ENCODE peak calls at places on chromosomes 3 and 15, in eight cellular contexts. N is GM23338, Q is cardiac fibroblast, M is MM.1S, Z is endothelial cell, Y is HL-60, P is K562, T is mesothelial cell of epicardium. S is an unnamed sample.

GRCh38 chr3:61134532-61134931 is 116.7 kb downstream of the FHIT start:
- DNase-seq in N (no peak), Q (no peak), M (no peak), Z (no peak), Y (peak), P (no peak), T (no peak), S (no peak)

GRCh38 chr15:39132071-39132470 is 448.8 kb upstream of the THBS1 start:
- DNase-seq in N (no peak), Q (peak), M (no peak), Z (no peak), Y (no peak), P (no peak), T (no peak), S (no peak)

GRCh38 chr3:108088697-108089096 is 2.1 kb downstream of the CD47 start:
- DNase-seq in N (no peak), Q (no peak), M (peak), Z (no peak), Y (no peak), P (no peak), T (no peak), S (peak)

GRCh38 chr3:77071364-77071763 is 31.5 kb downstream of the ROBO2 start:
- DNase-seq in N (no peak), Q (no peak), M (no peak), Z (no peak), Y (no peak), P (no peak), T (no peak), S (no peak)

GRCh38 chr3:136305879-136306278 is 55.7 kb downstream of the PCCB start:
- DNase-seq in N (peak), Q (no peak), M (peak), Z (no peak), Y (no peak), P (no peak), T (no peak), S (peak)

GRCh38 chr3:156749244-156749643 is 74.9 kb downstream of the TIPARP start:
- DNase-seq in N (no peak), Q (peak), M (no peak), Z (no peak), Y (no peak), P (no peak), T (no peak), S (no peak)

GRCh38 chr15:73996939-73997338 is 2.4 kb downstream of the PML start:
- DNase-seq in N (peak), Q (peak), M (peak), Z (peak), Y (peak), P (no peak), T (no peak), S (no peak)

GRCh38 chr3:197847866-197848401 is 56.9 kb downstream of the LRCH3 start:
- DNase-seq in N (no peak), Q (no peak), M (peak), Z (no peak), Y (peak), P (no peak), T (no peak), S (no peak)

GRCh38 chr3:179416681-179417080 is 34.6 kb downstream of the GNB4 start:
- DNase-seq in N (no peak), Q (peak), M (no peak), Z (no peak), Y (no peak), P (no peak), T (no peak), S (no peak)

GRCh38 chr3:196655496-196655895 is 16.0 kb downstream of the NRROS start:
- DNase-seq in N (no peak), Q (no peak), M (no peak), Z (no peak), Y (no peak), P (no peak), T (no peak), S (no peak)

GRCh38 chr3:194058189-194058571 is 77.8 kb upstream of the HES1 start:
- DNase-seq in N (peak), Q (peak), M (peak), Z (peak), Y (no peak), P (peak), T (peak), S (peak)

GRCh38 chr3:15291589-15292541 is 40.5 kb downstream of the SH3BP5 start:
- DNase-seq in N (no peak), Q (peak), M (peak), Z (no peak), Y (peak), P (peak), T (no peak), S (no peak)

GRCh38 chr15:36798789-36799188 is 219.4 kb downstream of the CDIN1 start:
- DNase-seq in N (no peak), Q (no peak), M (no peak), Z (no peak), Y (no peak), P (no peak), T (no peak), S (no peak)

GRCh38 chr3:160464971-160465370 is 15.4 kb upstream of the TRIM59 start:
- DNase-seq in N (no peak), Q (no peak), M (no peak), Z (no peak), Y (no peak), P (no peak), T (no peak), S (no peak)

GRCh38 chr3:48039487-48040190 is 23.4 kb upstream of the MAP4 start:
- DNase-seq in N (peak), Q (peak), M (no peak), Z (no peak), Y (peak), P (no peak), T (no peak), S (no peak)

GRCh38 chr3:149599236-149599635 is 58.6 kb downstream of the WWTR1 start:
- DNase-seq in N (no peak), Q (peak), M (no peak), Z (no peak), Y (no peak), P (no peak), T (no peak), S (no peak)

GRCh38 chr15:90315276-90315982 is 36.7 kb upstream of the ZNF774 start:
- DNase-seq in N (no peak), Q (peak), M (no peak), Z (no peak), Y (no peak), P (no peak), T (no peak), S (no peak)

DNA sequence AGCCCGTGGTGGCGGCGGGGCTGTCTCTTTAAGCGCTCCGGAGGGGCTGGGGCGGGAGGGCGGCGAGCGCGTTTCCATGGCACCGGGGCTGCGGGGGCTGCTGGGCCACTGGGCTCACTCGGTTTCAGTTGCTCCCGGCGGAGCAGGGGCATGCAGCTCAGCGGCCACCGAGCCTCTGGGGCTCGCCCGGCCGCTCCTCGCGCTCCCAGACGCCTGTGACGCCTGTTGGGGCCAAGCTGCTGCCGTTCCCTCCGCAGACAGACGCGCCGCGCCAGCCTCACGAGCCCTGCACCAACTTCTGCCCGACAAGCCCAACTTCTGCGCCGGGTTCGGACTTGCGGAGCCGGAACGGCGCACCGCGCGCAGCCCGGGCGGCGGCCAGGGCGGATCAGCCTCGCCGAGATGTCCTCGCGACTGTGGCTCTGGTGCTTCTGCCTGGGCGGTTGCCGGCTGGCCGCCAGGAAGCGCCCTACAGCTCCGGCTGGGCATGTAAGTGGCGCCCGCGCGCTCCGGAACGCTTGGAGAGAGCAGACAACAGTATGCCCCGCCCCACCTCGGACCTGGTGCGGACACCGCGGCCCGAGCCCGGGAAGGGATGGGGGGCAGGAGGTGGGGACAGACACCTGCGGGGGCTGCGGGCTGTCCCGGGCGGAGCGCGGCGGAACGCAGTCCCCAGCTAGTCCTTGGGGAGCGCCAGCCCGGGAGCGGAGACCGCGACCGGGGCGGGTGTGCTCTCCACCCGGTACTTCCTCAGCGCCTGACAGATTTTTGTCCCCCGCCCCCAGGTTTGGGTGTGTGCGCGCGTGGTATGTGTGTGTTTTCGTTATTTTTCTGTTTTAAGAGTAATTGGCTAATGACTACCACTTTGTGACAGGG is 154.1 kb upstream of the GOLIM4 start:
- DNase-seq in N (peak), Q (peak), M (peak), Z (peak), Y (peak), P (peak), T (peak), S (peak)
- TF ChIP-seq CTCF in N (peak), Q (peak), M (peak), Z (no peak), Y (no peak), P (peak), T (peak), S (peak)

GRCh38 chr3:169562988-169563774 is 100.3 kb downstream of the MECOM start:
- DNase-seq in N (no peak), Q (peak), M (no peak), Z (no peak), Y (no peak), P (no peak), T (no peak), S (peak)

GRCh38 chr3:169563775-169564059 is 99.8 kb downstream of the MECOM start:
- DNase-seq in N (no peak), Q (no peak), M (no peak), Z (no peak), Y (no peak), P (no peak), T (no peak), S (no peak)

GRCh38 chr3:169564883-169565282 is 98.6 kb downstream of the MECOM start:
- DNase-seq in N (peak), Q (no peak), M (no peak), Z (no peak), Y (no peak), P (peak), T (no peak), S (peak)
- TF ChIP-seq CTCF in N (peak), Q (peak), M (peak), Z (no peak), Y (no peak), P (peak), T (no peak), S (peak)

DNA sequence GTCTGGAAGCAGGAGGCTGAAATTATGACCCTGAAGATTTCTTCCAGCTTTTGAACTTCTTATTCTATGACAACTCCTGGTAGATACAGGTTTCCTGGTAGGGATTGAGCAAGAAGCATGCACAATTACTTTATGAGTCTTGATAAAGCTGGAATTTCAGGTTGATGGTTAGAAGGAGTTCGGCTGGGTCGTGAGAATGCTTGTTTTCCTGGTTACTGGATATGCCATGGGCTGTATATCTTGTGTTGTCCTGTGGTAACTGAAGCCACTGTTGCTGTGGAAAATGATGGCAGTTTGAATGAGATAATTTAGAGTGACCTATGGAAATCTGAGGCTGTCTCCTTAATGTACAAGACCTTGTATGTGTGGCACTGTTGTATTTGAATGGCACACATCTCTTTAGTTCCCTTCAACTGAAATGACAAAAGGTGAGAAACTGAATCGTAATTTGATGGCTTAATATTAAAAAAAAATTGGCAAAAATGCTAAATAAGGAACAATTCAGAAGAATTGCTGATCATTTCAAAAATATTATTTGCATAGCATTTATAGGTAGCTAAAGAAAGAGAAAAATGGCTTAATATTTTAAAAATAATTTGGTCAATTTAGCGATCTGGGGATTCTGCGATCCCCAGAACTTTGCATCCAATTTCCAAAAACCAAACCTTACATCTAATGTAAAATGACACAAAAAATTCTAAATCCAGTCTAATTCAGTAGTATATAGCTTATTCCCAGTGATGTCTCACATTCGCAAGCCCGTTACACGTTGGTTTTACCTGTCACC is 1.1 kb upstream of the UBE2E1 start:
- DNase-seq in N (no peak), Q (peak), M (no peak), Z (no peak), Y (no peak), P (no peak), T (no peak), S (peak)
- TF ChIP-seq CTCF in N (no peak), Q (no peak), M (no peak), Z (no peak), Y (no peak), P (no peak), T (no peak), S (no peak)

GRCh38 chr15:40339621-40339945 is 1.2 kb downstream of the CCDC9B start:
- DNase-seq in N (peak), Q (no peak), M (no peak), Z (no peak), Y (no peak), P (no peak), T (no peak), S (no peak)
- TF ChIP-seq CTCF in N (peak), Q (peak), M (no peak), Z (no peak), Y (no peak), P (no peak), T (no peak), S (no peak)

GRCh38 chr15:32657198-32657886 is 15.8 kb downstream of the SCG5 start:
- DNase-seq in N (no peak), Q (no peak), M (peak), Z (no peak), Y (no peak), P (no peak), T (no peak), S (no peak)
- TF ChIP-seq CTCF in N (no peak), Q (peak), M (peak), Z (no peak), Y (no peak), P (peak), T (no peak), S (no peak)

DNA sequence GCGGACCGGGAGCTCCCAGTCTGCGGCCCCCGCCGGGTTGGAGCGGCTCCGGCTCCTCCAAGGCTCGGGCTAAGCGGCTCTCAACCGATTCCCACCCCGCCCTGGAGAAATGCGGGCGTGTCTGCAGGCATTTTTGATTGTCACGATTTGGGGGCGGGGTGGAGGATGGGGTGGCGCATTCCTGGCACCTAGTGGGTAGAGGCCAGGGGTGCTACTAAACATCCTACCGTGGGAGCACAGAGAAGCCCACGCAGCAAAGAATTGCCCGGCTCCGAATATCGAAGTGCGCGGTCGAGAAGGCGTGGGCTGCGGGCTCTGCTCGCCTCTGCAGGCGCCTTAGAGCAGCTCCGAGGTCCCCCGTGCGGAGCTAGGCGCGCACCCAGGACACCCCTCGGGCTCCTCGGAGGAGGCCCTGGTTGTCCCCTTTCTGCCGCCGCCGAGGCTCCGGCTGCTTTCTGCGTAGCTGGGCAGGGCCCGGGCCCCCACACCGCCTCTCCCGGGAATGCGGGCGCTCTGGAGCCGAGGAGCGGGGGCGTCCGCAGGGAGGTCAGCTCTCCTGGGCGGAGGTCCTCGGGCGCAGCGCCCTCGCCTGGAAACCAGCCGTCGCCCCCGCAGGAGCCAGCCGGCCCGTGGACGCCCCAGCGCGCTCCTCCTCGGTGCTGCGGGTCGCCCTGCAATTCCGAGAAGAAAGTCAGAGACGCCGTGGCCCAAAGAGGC is 16.5 kb upstream of the LAMP3 start:
- DNase-seq in N (peak), Q (peak), M (no peak), Z (peak), Y (peak), P (peak), T (peak), S (peak)
- TF ChIP-seq CTCF in N (peak), Q (no peak), M (no peak), Z (no peak), Y (no peak), P (peak), T (peak), S (no peak)

GRCh38 chr15:72962054-72962702 is 90.1 kb upstream of the NEO1 start:
- DNase-seq in N (no peak), Q (no peak), M (no peak), Z (no peak), Y (no peak), P (no peak), T (no peak), S (no peak)
- TF ChIP-seq CTCF in N (no peak), Q (no peak), M (no peak), Z (no peak), Y (no peak), P (no peak), T (no peak), S (no peak)

DNA sequence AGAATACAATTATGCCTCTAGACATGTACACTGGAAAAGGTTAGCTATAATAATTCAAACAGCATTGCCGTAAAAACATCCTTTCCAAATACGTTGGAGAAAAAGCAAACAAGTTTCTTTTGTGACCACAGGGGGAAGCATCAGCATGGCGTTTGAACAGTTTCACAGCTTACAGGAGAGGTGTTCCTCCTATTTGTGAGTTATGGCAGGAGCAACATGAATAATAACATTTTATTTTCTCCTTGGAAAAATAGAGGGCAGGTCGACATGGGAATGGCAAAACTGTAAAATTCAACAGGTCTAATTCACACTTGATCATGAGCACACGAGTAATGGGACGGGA is 39.7 kb upstream of the GADL1 start:
- DNase-seq in N (peak), Q (peak), M (peak), Z (no peak), Y (peak), P (no peak), T (no peak), S (peak)
- TF ChIP-seq CTCF in N (peak), Q (peak), M (peak), Z (peak), Y (peak), P (no peak), T (no peak), S (no peak)